ENCODE peak calls at places on chromosome 12, in six cellular contexts. One of them, this sample, is unnamed.

GRCh38 chr12:68109001-68109400 is 50.5 kb downstream of the IFNG start:
- DNase-seq in breast epithelium: no peak
- DNase-seq in left ventricle myocardium inferior: no peak
- DNase-seq in GM23338: no peak
- DNase-seq in adrenal gland: no peak
- DNase-seq in HepG2: no peak
- DNase-seq in this sample: no peak

GRCh38 chr12:11705010-11705409 is 55.5 kb downstream of the ETV6 start:
- DNase-seq in breast epithelium: peak; percentile 64
- DNase-seq in left ventricle myocardium inferior: no peak
- DNase-seq in GM23338: no peak
- DNase-seq in adrenal gland: peak; percentile 44
- DNase-seq in HepG2: peak; percentile 69
- DNase-seq in this sample: no peak

GRCh38 chr12:84785951-84786350 is 126.6 kb downstream of the SLC6A15 start:
- DNase-seq in breast epithelium: no peak
- DNase-seq in left ventricle myocardium inferior: no peak
- DNase-seq in GM23338: no peak
- DNase-seq in adrenal gland: no peak
- DNase-seq in HepG2: no peak
- DNase-seq in this sample: no peak

GRCh38 chr12:109493938-109494337 is 16.5 kb downstream of the UBE3B start:
- DNase-seq in breast epithelium: no peak
- DNase-seq in left ventricle myocardium inferior: no peak
- DNase-seq in GM23338: no peak
- DNase-seq in adrenal gland: no peak
- DNase-seq in HepG2: no peak
- DNase-seq in this sample: no peak

GRCh38 chr12:3047961-3048360 is 29.2 kb upstream of the TSPAN9 start:
- DNase-seq in breast epithelium: no peak
- DNase-seq in left ventricle myocardium inferior: peak; percentile 54
- DNase-seq in GM23338: peak; percentile 29
- DNase-seq in adrenal gland: no peak
- DNase-seq in HepG2: no peak
- DNase-seq in this sample: no peak

GRCh38 chr12:24478254-24478653 is 470.6 kb downstream of the BCAT1 start:
- DNase-seq in breast epithelium: no peak
- DNase-seq in left ventricle myocardium inferior: no peak
- DNase-seq in GM23338: no peak
- DNase-seq in adrenal gland: no peak
- DNase-seq in HepG2: no peak
- DNase-seq in this sample: no peak

GRCh38 chr12:89960011-89960507 is 251.4 kb upstream of the ATP2B1 start:
- DNase-seq in breast epithelium: no peak
- DNase-seq in left ventricle myocardium inferior: no peak
- DNase-seq in GM23338: no peak
- DNase-seq in adrenal gland: no peak
- DNase-seq in HepG2: no peak
- DNase-seq in this sample: no peak

GRCh38 chr12:30972035-30972434 is 45.5 kb downstream of the TSPAN11 start:
- DNase-seq in breast epithelium: no peak
- DNase-seq in left ventricle myocardium inferior: no peak
- DNase-seq in GM23338: no peak
- DNase-seq in adrenal gland: no peak
- DNase-seq in HepG2: no peak
- DNase-seq in this sample: no peak

GRCh38 chr12:67519824-67520433 is 128.6 kb upstream of the DYRK2 start:
- DNase-seq in breast epithelium: peak; percentile 36
- DNase-seq in left ventricle myocardium inferior: no peak
- DNase-seq in GM23338: peak; percentile 94
- DNase-seq in adrenal gland: no peak
- DNase-seq in HepG2: no peak
- DNase-seq in this sample: no peak

GRCh38 chr12:65487679-65488078 is 209.2 kb downstream of the MSRB3 start:
- DNase-seq in breast epithelium: no peak
- DNase-seq in left ventricle myocardium inferior: no peak
- DNase-seq in GM23338: no peak
- DNase-seq in adrenal gland: no peak
- DNase-seq in HepG2: no peak
- DNase-seq in this sample: no peak

GRCh38 chr12:2323538-2324261 is 270.9 kb downstream of the CACNA1C start:
- DNase-seq in breast epithelium: no peak
- DNase-seq in left ventricle myocardium inferior: no peak
- DNase-seq in GM23338: no peak
- DNase-seq in adrenal gland: no peak
- DNase-seq in HepG2: no peak
- DNase-seq in this sample: no peak

GRCh38 chr12:48643011-48643410 is 39.0 kb downstream of the KANSL2 start:
- DNase-seq in breast epithelium: no peak
- DNase-seq in left ventricle myocardium inferior: no peak
- DNase-seq in GM23338: no peak
- DNase-seq in adrenal gland: no peak
- DNase-seq in HepG2: no peak
- DNase-seq in this sample: no peak

GRCh38 chr12:118190266-118190665 is 54.3 kb downstream of the PEBP1 start:
- DNase-seq in breast epithelium: no peak
- DNase-seq in left ventricle myocardium inferior: no peak
- DNase-seq in GM23338: peak; percentile 10
- DNase-seq in adrenal gland: peak; percentile 22
- DNase-seq in HepG2: no peak
- DNase-seq in this sample: no peak

GRCh38 chr12:131233737-131234474 is 280.2 kb downstream of the ADGRD1 start:
- DNase-seq in breast epithelium: no peak
- DNase-seq in left ventricle myocardium inferior: no peak
- DNase-seq in GM23338: no peak
- DNase-seq in adrenal gland: no peak
- DNase-seq in HepG2: no peak
- DNase-seq in this sample: no peak

GRCh38 chr12:53055471-53056266 is 5.8 kb downstream of the TNS2 start:
- DNase-seq in breast epithelium: peak; percentile 17
- DNase-seq in left ventricle myocardium inferior: no peak
- DNase-seq in GM23338: no peak
- DNase-seq in adrenal gland: no peak
- DNase-seq in HepG2: no peak
- DNase-seq in this sample: no peak

GRCh38 chr12:25959069-25959961 is 833 bp downstream of the RASSF8 start:
- DNase-seq in breast epithelium: peak; percentile 38
- DNase-seq in left ventricle myocardium inferior: peak; percentile 45
- DNase-seq in GM23338: peak; percentile 64
- DNase-seq in adrenal gland: peak; percentile 67
- DNase-seq in HepG2: no peak
- DNase-seq in this sample: peak; percentile 1

GRCh38 chr12:953776-954175 is 4.3 kb upstream of the RAD52 start:
- DNase-seq in breast epithelium: no peak
- DNase-seq in left ventricle myocardium inferior: no peak
- DNase-seq in GM23338: no peak
- DNase-seq in adrenal gland: no peak
- DNase-seq in HepG2: no peak
- DNase-seq in this sample: peak; percentile 65

GRCh38 chr12:66232258-66232657 is 43.2 kb downstream of the IRAK3 start:
- DNase-seq in breast epithelium: no peak
- DNase-seq in left ventricle myocardium inferior: no peak
- DNase-seq in GM23338: no peak
- DNase-seq in adrenal gland: no peak
- DNase-seq in HepG2: no peak
- DNase-seq in this sample: no peak

GRCh38 chr12:94972795-94973194 is 30.7 kb downstream of the NDUFA12 start:
- DNase-seq in breast epithelium: no peak
- DNase-seq in left ventricle myocardium inferior: no peak
- DNase-seq in GM23338: no peak
- DNase-seq in adrenal gland: no peak
- DNase-seq in HepG2: no peak
- DNase-seq in this sample: no peak

DNA sequence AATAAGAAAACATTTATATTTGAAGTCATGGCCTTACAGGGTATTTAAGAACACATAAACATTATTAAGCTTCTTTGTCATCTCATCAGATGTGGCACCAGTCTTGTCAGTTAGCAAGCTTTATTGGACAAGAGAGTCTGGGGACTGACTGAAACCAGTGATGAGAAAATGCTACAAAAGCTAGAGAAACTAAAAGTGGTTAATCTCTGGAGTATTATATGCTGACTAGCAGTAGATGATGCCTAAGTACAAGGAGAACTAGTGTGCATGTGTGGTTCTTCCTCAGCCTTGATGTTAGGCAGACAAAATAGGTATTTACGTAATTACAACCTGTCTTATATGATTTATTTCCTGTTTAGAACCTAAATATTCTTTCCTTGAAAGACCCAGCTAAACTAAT is 176.5 kb downstream of the CPNE8 start:
- DNase-seq in breast epithelium: no peak
- DNase-seq in left ventricle myocardium inferior: no peak
- DNase-seq in GM23338: no peak
- DNase-seq in adrenal gland: no peak
- DNase-seq in HepG2: no peak
- DNase-seq in this sample: no peak
- H3K4me1 ChIP-seq in breast epithelium: no peaks in the 10 kb centered on the region
- H3K4me1 ChIP-seq in left ventricle myocardium inferior: no peaks in the 10 kb centered on the region
- H3K4me1 ChIP-seq in GM23338: no peaks in the 10 kb centered on the region
- H3K4me1 ChIP-seq in adrenal gland: no peaks in the 10 kb centered on the region
- H3K4me1 ChIP-seq in HepG2: no peaks in the 10 kb centered on the region
- H3K4me1 ChIP-seq in this sample: no peaks in the 10 kb centered on the region

GRCh38 chr12:124149287-124149686 is 145.6 kb upstream of the RFLNA start:
- DNase-seq in breast epithelium: no peak
- DNase-seq in left ventricle myocardium inferior: no peak
- DNase-seq in GM23338: no peak
- DNase-seq in adrenal gland: no peak
- DNase-seq in HepG2: no peak
- DNase-seq in this sample: no peak

GRCh38 chr12:124147579-124147978 is 147.3 kb upstream of the RFLNA start:
- DNase-seq in breast epithelium: no peak
- DNase-seq in left ventricle myocardium inferior: no peak
- DNase-seq in GM23338: peak; percentile 62
- DNase-seq in adrenal gland: no peak
- DNase-seq in HepG2: no peak
- DNase-seq in this sample: no peak

GRCh38 chr12:124147030-124147429 is 147.9 kb upstream of the RFLNA start:
- DNase-seq in breast epithelium: no peak
- DNase-seq in left ventricle myocardium inferior: no peak
- DNase-seq in GM23338: no peak
- DNase-seq in adrenal gland: no peak
- DNase-seq in HepG2: no peak
- DNase-seq in this sample: no peak

GRCh38 chr12:124150176-124150575 is 144.7 kb upstream of the RFLNA start:
- DNase-seq in breast epithelium: no peak
- DNase-seq in left ventricle myocardium inferior: no peak
- DNase-seq in GM23338: no peak
- DNase-seq in adrenal gland: no peak
- DNase-seq in HepG2: no peak
- DNase-seq in this sample: no peak

GRCh38 chr12:124148481-124148880 is 146.4 kb upstream of the RFLNA start:
- DNase-seq in breast epithelium: no peak
- DNase-seq in left ventricle myocardium inferior: no peak
- DNase-seq in GM23338: no peak
- DNase-seq in adrenal gland: no peak
- DNase-seq in HepG2: no peak
- DNase-seq in this sample: no peak
- H3K27ac ChIP-seq in breast epithelium: no peak overlapping the region
- H3K27ac ChIP-seq in left ventricle myocardium inferior: no peak overlapping the region
- H3K27ac ChIP-seq in GM23338: peak overlapping the region; percentile 75
- H3K27ac ChIP-seq in adrenal gland: no peak overlapping the region
- H3K27ac ChIP-seq in HepG2: no peak overlapping the region
- H3K27ac ChIP-seq in this sample: no peak overlapping the region

DNA sequence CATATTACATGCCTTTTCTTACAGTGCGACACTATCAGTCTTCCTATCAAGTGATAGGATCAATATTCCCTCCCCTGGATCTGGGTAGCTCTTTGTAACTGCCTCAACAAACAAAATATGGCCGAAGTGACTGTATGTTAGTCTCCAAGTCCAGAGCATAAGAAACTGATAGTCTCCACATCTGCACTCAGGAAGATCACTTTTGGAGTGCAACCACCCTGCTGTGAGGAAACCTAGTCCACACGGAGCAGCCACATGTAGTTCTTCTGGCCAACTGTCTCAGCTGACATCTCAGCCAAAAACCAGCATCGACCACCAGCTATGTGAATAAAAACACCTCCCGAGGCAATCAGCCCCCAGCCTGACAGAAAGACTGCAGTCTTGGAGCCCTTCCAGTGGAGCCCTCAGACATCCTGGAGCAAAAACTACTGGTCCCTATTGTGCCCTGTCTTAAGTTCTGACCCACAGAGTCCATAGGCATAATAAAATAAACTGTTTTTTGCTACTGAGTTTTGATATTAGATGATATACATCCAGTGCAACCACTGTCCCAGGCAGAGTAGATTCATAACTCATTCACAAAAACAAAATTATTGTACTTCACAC is 143.8 kb downstream of the MED13L start:
- DNase-seq in breast epithelium: no peak
- DNase-seq in left ventricle myocardium inferior: no peak
- DNase-seq in GM23338: no peak
- DNase-seq in adrenal gland: no peak
- DNase-seq in HepG2: no peak
- DNase-seq in this sample: no peak
- H3K4me1 ChIP-seq in breast epithelium: peaks cover 21% of the 10 kb centered on the region
- H3K4me1 ChIP-seq in left ventricle myocardium inferior: peaks cover 85% of the 10 kb centered on the region
- H3K4me1 ChIP-seq in GM23338: peaks cover 34% of the 10 kb centered on the region
- H3K4me1 ChIP-seq in adrenal gland: peaks cover 19% of the 10 kb centered on the region
- H3K4me1 ChIP-seq in HepG2: peaks cover 58% of the 10 kb centered on the region
- H3K4me1 ChIP-seq in this sample: peaks cover 12% of the 10 kb centered on the region

DNA sequence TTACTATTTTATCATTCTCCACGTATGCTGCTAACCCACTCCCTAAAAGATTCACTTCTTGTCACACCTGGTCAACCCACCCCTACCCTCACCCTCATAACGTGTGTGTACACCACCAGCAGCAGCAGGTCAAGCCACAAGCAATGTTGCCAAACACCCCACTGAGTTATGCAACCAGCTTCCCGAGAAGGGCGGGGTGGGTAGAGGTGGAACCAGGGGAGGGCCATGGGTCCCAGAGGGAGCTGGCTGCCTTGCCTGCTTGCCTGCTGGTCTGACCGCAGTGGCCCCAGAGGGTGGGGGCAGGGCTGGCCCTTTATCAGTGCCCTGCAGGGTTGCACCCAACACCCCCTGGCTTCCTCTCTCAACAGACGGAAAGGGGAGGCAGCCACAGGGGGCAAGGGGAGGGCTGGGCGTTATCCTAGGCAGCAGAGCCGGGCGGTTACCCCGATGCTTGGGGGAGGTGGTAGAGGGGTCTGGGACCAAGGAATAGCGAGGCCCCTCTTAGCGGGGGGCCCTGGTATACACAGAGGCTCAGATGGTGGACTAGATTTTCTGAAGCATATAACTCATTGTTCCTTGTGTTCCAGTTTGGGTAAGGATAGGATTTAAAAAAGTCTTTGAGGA is 3.5 kb upstream of the NFE2 start:
- DNase-seq in breast epithelium: peak; percentile 74
- DNase-seq in left ventricle myocardium inferior: peak; percentile 71
- DNase-seq in GM23338: peak; percentile 49
- DNase-seq in adrenal gland: peak; percentile 43
- DNase-seq in HepG2: peak; percentile 85
- DNase-seq in this sample: no peak
- H3K27ac ChIP-seq in breast epithelium: peak overlapping the region; percentile 25
- H3K27ac ChIP-seq in left ventricle myocardium inferior: no peak overlapping the region
- H3K27ac ChIP-seq in GM23338: no peak overlapping the region
- H3K27ac ChIP-seq in adrenal gland: no peak overlapping the region
- H3K27ac ChIP-seq in HepG2: no peak overlapping the region
- H3K27ac ChIP-seq in this sample: no peak overlapping the region